ENCODE peak calls at places on chromosomes 3 and 15, in nine cellular contexts. S is cardiac muscle cell; C is A172; Y is activated naive CD4-positive, alpha-beta T cell; I is heart left ventricle; P is posterior cingulate gyrus; V is mammary epithelial cell; G is CD8-positive, alpha-beta memory T cell; F is psoas muscle. N is an unnamed sample.

GRCh38 chr15:55742927-55743614 is at the start of gene PRTG:
- DNase-seq in S (peak), C (peak), Y (no peak), I (peak), P (peak), V (peak), G (no peak), F (peak), N (peak)

GRCh38 chr15:26771168-26771916 is 1.5 kb downstream of the GABRB3 start:
- DNase-seq in S (peak), C (no peak), Y (no peak), I (peak), P (no peak), V (no peak), G (no peak), F (peak), N (no peak)

GRCh38 chr15:98682992-98683701 is 34.8 kb downstream of the IGF1R start:
- DNase-seq in S (no peak), C (no peak), Y (no peak), I (no peak), P (no peak), V (peak), G (no peak), F (no peak), N (no peak)

GRCh38 chr15:45549831-45550230 is 27.3 kb upstream of the SLC30A4 start:
- DNase-seq in S (no peak), C (peak), Y (no peak), I (no peak), P (no peak), V (peak), G (no peak), F (no peak), N (no peak)

GRCh38 chr15:96102631-96103030 is 227.9 kb upstream of the NR2F2 start:
- DNase-seq in S (no peak), C (no peak), Y (no peak), I (no peak), P (no peak), V (no peak), G (no peak), F (no peak), N (no peak)

GRCh38 chr15:68408971-68409370 is 23.0 kb downstream of the ITGA11 start:
- DNase-seq in S (no peak), C (no peak), Y (no peak), I (no peak), P (no peak), V (no peak), G (no peak), F (no peak), N (no peak)

GRCh38 chr15:38668433-38669159 is 104.0 kb upstream of the RASGRP1 start:
- DNase-seq in S (no peak), C (no peak), Y (no peak), I (no peak), P (peak), V (no peak), G (no peak), F (no peak), N (no peak)

GRCh38 chr3:185399629-185400339 is 36.8 kb downstream of the MAP3K13 start:
- DNase-seq in S (no peak), C (no peak), Y (no peak), I (no peak), P (peak), V (no peak), G (no peak), F (no peak), N (no peak)

GRCh38 chr3:58214484-58215316 is 3.9 kb upstream of the DNASE1L3 start:
- DNase-seq in S (no peak), C (peak), Y (no peak), I (no peak), P (no peak), V (peak), G (no peak), F (no peak), N (no peak)

GRCh38 chr3:157573281-157573680 is 70.1 kb upstream of the VEPH1 start:
- DNase-seq in S (no peak), C (no peak), Y (no peak), I (no peak), P (no peak), V (no peak), G (no peak), F (no peak), N (no peak)

GRCh38 chr3:44762170-44762677 is 630 bp downstream of the KIF15 start:
- DNase-seq in S (no peak), C (no peak), Y (no peak), I (no peak), P (no peak), V (peak), G (no peak), F (no peak), N (no peak)

GRCh38 chr15:63473749-63473998 is 30.7 kb upstream of the USP3 start:
- DNase-seq in S (no peak), C (no peak), Y (no peak), I (no peak), P (no peak), V (no peak), G (no peak), F (no peak), N (no peak)

N was measured in hypothalamus.